ENCODE peak calls at places on chromosomes 2 and 18, in four cellular contexts. R is dorsolateral prefrontal cortex, F is EH, P is PC-3. N is an unnamed sample.

GRCh38 chr2:208103616-208104015 is 20.7 kb downstream of the CRYGD start:
- DNase-seq in R (no peak), F (no peak), P (no peak), N (no peak)

GRCh38 chr2:188628989-188629889 is 337.6 kb downstream of the GULP1 start:
- DNase-seq in R (no peak), F (peak; percentile 94), P (peak; percentile 93), N (no peak)

GRCh38 chr2:57701391-57701791 is 345.2 kb upstream of the VRK2 start:
- DNase-seq in R (no peak), F (peak; percentile 88), P (no peak), N (no peak)

GRCh38 chr2:219230201-219230540 is 565 bp downstream of the ANKZF1 start:
- DNase-seq in R (no peak), F (peak; percentile 65), P (peak; percentile 67), N (peak; percentile 94)

GRCh38 chr18:34352385-34353163 is 127.9 kb upstream of the NOL4 start:
- DNase-seq in R (no peak), F (no peak), P (peak; percentile 45), N (no peak)

GRCh38 chr18:29147944-29148343 is 971.0 kb upstream of the CDH2 start:
- DNase-seq in R (no peak), F (peak; percentile 81), P (peak; percentile 46), N (no peak)

GRCh38 chr18:57730146-57730545 is 73.0 kb downstream of the ATP8B1 start:
- DNase-seq in R (no peak), F (no peak), P (no peak), N (no peak)

GRCh38 chr2:37819228-37819627 is 105.9 kb upstream of the RMDN2 start:
- DNase-seq in R (no peak), F (peak; percentile 92), P (no peak), N (peak; percentile 93)

GRCh38 chr2:23649819-23650218 is 264.8 kb downstream of the KLHL29 start:
- DNase-seq in R (no peak), F (no peak), P (no peak), N (no peak)

GRCh38 chr2:72917875-72918660 is 749 bp downstream of the EMX1 start:
- DNase-seq in R (no peak), F (no peak), P (no peak), N (peak; percentile 89)

GRCh38 chr2:172096661-172097547 is 5.8 kb downstream of the DLX2 start:
- DNase-seq in R (no peak), F (peak; percentile 97), P (peak; percentile 68), N (peak; percentile 97)

GRCh38 chr2:162449471-162449870 is 105.5 kb downstream of the GCA start:
- DNase-seq in R (no peak), F (no peak), P (no peak), N (no peak)

GRCh38 chr2:17799301-17800126 is 16.7 kb upstream of the MSGN1 start:
- DNase-seq in R (no peak), F (no peak), P (no peak), N (no peak)

GRCh38 chr2:62928015-62928414 is 122.6 kb upstream of the OTX1 start:
- DNase-seq in R (no peak), F (no peak), P (no peak), N (no peak)

GRCh38 chr2:147482590-147483292 is 362.1 kb upstream of the ACVR2A start:
- DNase-seq in R (no peak), F (no peak), P (no peak), N (no peak)

GRCh38 chr18:47627030-47627429 is 303.4 kb downstream of the SMAD2 start:
- DNase-seq in R (no peak), F (no peak), P (no peak), N (no peak)

GRCh38 chr18:47964086-47964485 is 33.6 kb upstream of the SMAD2 start:
- DNase-seq in R (no peak), F (no peak), P (no peak), N (no peak)

GRCh38 chr2:11067221-11068078 is 87.8 kb upstream of the SLC66A3 start:
- DNase-seq in R (no peak), F (no peak), P (no peak), N (no peak)

GRCh38 chr2:102768892-102769291 is 7.1 kb downstream of the TMEM182 start:
- DNase-seq in R (no peak), F (no peak), P (no peak), N (no peak)

N was measured in osteoblast.